ENCODE peak calls at places on chromosomes 7 and 10, in seven cellular contexts. N is astrocyte of the hippocampus, L is astrocyte of the spinal cord, U is body of pancreas, X is SK-N-DZ, P is retinal pigment epithelial cell, B is T-cell. R is an unnamed sample.
A peak's percentile ranks its signal among the peaks of the same experiment; 100 is the strongest.

GRCh38 chr10:90087197-90088007 is 386.0 kb downstream of the KIF20B start:
- DNase-seq in L (peak; percentile 55), N (peak; percentile 24), P (no peak), B (no peak), X (no peak), U (no peak), R (no peak)

GRCh38 chr7:83517026-83517700 is 131.8 kb downstream of the SEMA3E start:
- DNase-seq in N (no peak), B (no peak), P (no peak), U (no peak), X (no peak), L (no peak), R (no peak)

GRCh38 chr7:37230221-37230620 is 218.4 kb downstream of the ELMO1 start:
- DNase-seq in P (no peak), N (no peak), X (no peak), B (no peak), L (no peak), U (peak; percentile 47), R (no peak)

GRCh38 chr7:76394962-76395361 is 14.5 kb downstream of the SSC4D start:
- DNase-seq in N (no peak), L (no peak), X (no peak), U (no peak), B (no peak), P (no peak), R (no peak)

GRCh38 chr10:73634397-73634796 is 6.9 kb downstream of the MYOZ1 start:
- DNase-seq in U (no peak), L (no peak), P (no peak), X (no peak), N (no peak), B (no peak), R (no peak)

GRCh38 chr7:49800031-49800430 is 26.6 kb downstream of the VWC2 start:
- DNase-seq in U (no peak), B (no peak), N (no peak), X (no peak), L (no peak), P (no peak), R (no peak)

GRCh38 chr7:86733783-86734182 is 90.1 kb downstream of the GRM3 start:
- DNase-seq in U (peak; percentile 7), L (peak; percentile 29), B (no peak), N (peak; percentile 13), X (peak; percentile 10), P (no peak), R (no peak)

GRCh38 chr10:22368976-22369375 is 23.7 kb downstream of the SPAG6 start:
- DNase-seq in P (no peak), B (no peak), N (no peak), U (no peak), L (no peak), X (no peak), R (no peak)

GRCh38 chr10:131068311-131068710 is 243.2 kb downstream of the TCERG1L start:
- DNase-seq in N (no peak), X (no peak), U (no peak), L (no peak), P (no peak), B (no peak), R (no peak)

GRCh38 chr7:106094780-106095179 is 17.3 kb downstream of the SYPL1 start:
- DNase-seq in N (no peak), L (no peak), B (no peak), X (no peak), U (no peak), P (no peak), R (no peak)

R was measured in germinal center.